ENCODE peak calls at places on chromosomes 13 and 19, in four cellular contexts. M is effector CD4-positive, alpha-beta T cell; P is T-helper 2 cell; I is natural killer cell treated with Interleukin-12 subunit alpha and Interleukin-12 subunit beta and Interleukin-15 and Interleukin-18, amount 100 ng/mL, for 72 hours. H is an unnamed sample.

GRCh38 chr19:13997637-13997962 is 8.5 kb downstream of the RFX1 start:
- DNase-seq in I (no peak), M (no peak), P (no peak), H (no peak)

GRCh38 chr13:59970847-59971246 is 192.9 kb downstream of the DIAPH3 start:
- DNase-seq in I (no peak), M (no peak), P (no peak), H (no peak)

GRCh38 chr13:111255228-111255790 is 65.1 kb upstream of the TEX29 start:
- DNase-seq in I (no peak), M (no peak), P (no peak), H (no peak)

GRCh38 chr13:20456737-20457136 is 68.9 kb downstream of the CRYL1 start:
- DNase-seq in M (no peak), P (no peak), I (no peak), H (no peak)

GRCh38 chr13:23146811-23147245 is 34.0 kb upstream of the SGCG start:
- DNase-seq in M (no peak), I (no peak), P (no peak), H (no peak)

GRCh38 chr19:6821639-6822310 is 49.3 kb downstream of the VAV1 start:
- DNase-seq in I (no peak), M (no peak), P (no peak), H (no peak)

GRCh38 chr13:113083402-113084061 is 22.1 kb upstream of the F7 start:
- DNase-seq in I (no peak), P (peak), M (no peak), H (no peak)

GRCh38 chr19:27774337-27774736 is 1438.6 kb downstream of the UQCRFS1 start:
- DNase-seq in I (no peak), M (no peak), P (no peak), H (no peak)

GRCh38 chr13:100235311-100235901 is 146.5 kb downstream of the PCCA start:
- DNase-seq in I (no peak), M (no peak), P (no peak), H (peak)

GRCh38 chr13:110251227-110251791 is 55.6 kb downstream of the COL4A1 start:
- DNase-seq in P (no peak), M (no peak), I (no peak), H (no peak)

GRCh38 chr13:94920578-94920977 is 208.2 kb upstream of the SOX21 start:
- DNase-seq in P (no peak), M (no peak), I (no peak), H (no peak)

GRCh38 chr19:1512671-1513491 is at the start of gene ADAMTSL5:
- DNase-seq in I (peak), P (no peak), M (peak), H (peak)

GRCh38 chr19:50647879-50648615 is 1.2 kb upstream of the C19orf81 start:
- DNase-seq in M (no peak), I (no peak), P (no peak), H (no peak)

GRCh38 chr13:110150384-110151091 is 156.4 kb downstream of the COL4A1 start:
- DNase-seq in I (no peak), P (no peak), M (no peak), H (no peak)

GRCh38 chr19:6470173-6470572 is 6.1 kb downstream of the CRB3 start:
- DNase-seq in M (no peak), P (no peak), I (no peak), H (no peak)

GRCh38 chr19:1408300-1409203 is 1.2 kb downstream of the DAZAP1 start:
- DNase-seq in P (peak), M (peak), I (peak), H (peak)

GRCh38 chr19:50500060-50500752 is 10.8 kb downstream of the JOSD2 start:
- DNase-seq in I (no peak), P (no peak), M (no peak), H (peak)

GRCh38 chr19:18949858-18950257 is 8.8 kb upstream of the HOMER3 start:
- DNase-seq in I (no peak), P (no peak), M (no peak), H (no peak)

GRCh38 chr13:109697936-109698335 is 88.4 kb downstream of the IRS2 start:
- DNase-seq in M (no peak), P (no peak), I (no peak), H (no peak)

GRCh38 chr19:48676487-48676886 is 3.7 kb upstream of the NTN5 start:
- DNase-seq in M (no peak), I (no peak), P (no peak), H (no peak)

GRCh38 chr13:26664942-26665341 is 95.6 kb downstream of the GPR12 start:
- DNase-seq in I (no peak), M (no peak), P (no peak), H (no peak)

GRCh38 chr19:10532457-10532856 is 11.2 kb upstream of the ATG4D start:
- DNase-seq in P (no peak), I (no peak), M (no peak), H (no peak)

GRCh38 chr19:15031675-15032074 is 17.6 kb upstream of the CASP14 start:
- DNase-seq in P (no peak), I (no peak), M (no peak), H (no peak)

GRCh38 chr19:11414544-11414943 is 4.6 kb downstream of the RGL3 start:
- DNase-seq in P (no peak), I (no peak), M (no peak), H (no peak)

GRCh38 chr19:49638360-49638759 is 1.6 kb downstream of the RRAS start:
- DNase-seq in M (no peak), P (no peak), I (no peak), H (no peak)

GRCh38 chr13:67353891-67354459 is 123.8 kb upstream of the PCDH9 start:
- DNase-seq in I (no peak), M (no peak), P (no peak), H (no peak)